ENCODE peak calls at places on chromosomes 3 and 15, in ten cellular contexts. One of them, this sample, is unnamed.

GRCh38 chr3:176075046-176075445 is 1122.2 kb downstream of the TBL1XR1 start:
- DNase-seq in CD8-positive, alpha-beta memory T cell: no peak
- DNase-seq in right lobe of liver: no peak
- DNase-seq in H9: no peak
- DNase-seq in OCI-LY7: no peak
- DNase-seq in naive thymus-derived CD4-positive, alpha-beta T cell: no peak
- DNase-seq in tibial nerve: no peak
- DNase-seq in CD8-positive, alpha-beta T cell: no peak
- DNase-seq in foreskin keratinocyte: no peak
- DNase-seq in PC-3: no peak
- DNase-seq in this sample: no peak

GRCh38 chr3:60716573-60716972 is 534.7 kb downstream of the FHIT start:
- DNase-seq in CD8-positive, alpha-beta memory T cell: no peak
- DNase-seq in right lobe of liver: no peak
- DNase-seq in H9: no peak
- DNase-seq in OCI-LY7: no peak
- DNase-seq in naive thymus-derived CD4-positive, alpha-beta T cell: no peak
- DNase-seq in tibial nerve: no peak
- DNase-seq in CD8-positive, alpha-beta T cell: no peak
- DNase-seq in foreskin keratinocyte: no peak
- DNase-seq in PC-3: no peak
- DNase-seq in this sample: no peak

GRCh38 chr15:97995192-97995591 is 34.7 kb downstream of the ARRDC4 start:
- DNase-seq in CD8-positive, alpha-beta memory T cell: no peak
- DNase-seq in right lobe of liver: no peak
- DNase-seq in H9: no peak
- DNase-seq in OCI-LY7: no peak
- DNase-seq in naive thymus-derived CD4-positive, alpha-beta T cell: no peak
- DNase-seq in tibial nerve: no peak
- DNase-seq in CD8-positive, alpha-beta T cell: no peak
- DNase-seq in foreskin keratinocyte: peak
- DNase-seq in PC-3: peak
- DNase-seq in this sample: no peak

GRCh38 chr15:31437686-31438085 is 111.1 kb downstream of the KLF13 start:
- DNase-seq in CD8-positive, alpha-beta memory T cell: no peak
- DNase-seq in right lobe of liver: no peak
- DNase-seq in H9: no peak
- DNase-seq in OCI-LY7: peak
- DNase-seq in naive thymus-derived CD4-positive, alpha-beta T cell: no peak
- DNase-seq in tibial nerve: no peak
- DNase-seq in CD8-positive, alpha-beta T cell: peak
- DNase-seq in foreskin keratinocyte: no peak
- DNase-seq in PC-3: no peak
- DNase-seq in this sample: no peak

GRCh38 chr3:12967751-12968209 is 105.4 kb downstream of the IQSEC1 start:
- DNase-seq in CD8-positive, alpha-beta memory T cell: peak
- DNase-seq in right lobe of liver: peak
- DNase-seq in H9: peak
- DNase-seq in OCI-LY7: peak
- DNase-seq in naive thymus-derived CD4-positive, alpha-beta T cell: peak
- DNase-seq in tibial nerve: peak
- DNase-seq in CD8-positive, alpha-beta T cell: peak
- DNase-seq in foreskin keratinocyte: no peak
- DNase-seq in PC-3: peak
- DNase-seq in this sample: peak

GRCh38 chr3:159234306-159234705 is 432.5 kb downstream of the MFSD1 start:
- DNase-seq in CD8-positive, alpha-beta memory T cell: no peak
- DNase-seq in right lobe of liver: no peak
- DNase-seq in H9: no peak
- DNase-seq in OCI-LY7: no peak
- DNase-seq in naive thymus-derived CD4-positive, alpha-beta T cell: no peak
- DNase-seq in tibial nerve: no peak
- DNase-seq in CD8-positive, alpha-beta T cell: no peak
- DNase-seq in foreskin keratinocyte: no peak
- DNase-seq in PC-3: peak
- DNase-seq in this sample: no peak

GRCh38 chr3:122691195-122691594 is 10.6 kb downstream of the PARP14 start:
- DNase-seq in CD8-positive, alpha-beta memory T cell: no peak
- DNase-seq in right lobe of liver: no peak
- DNase-seq in H9: no peak
- DNase-seq in OCI-LY7: no peak
- DNase-seq in naive thymus-derived CD4-positive, alpha-beta T cell: no peak
- DNase-seq in tibial nerve: no peak
- DNase-seq in CD8-positive, alpha-beta T cell: no peak
- DNase-seq in foreskin keratinocyte: no peak
- DNase-seq in PC-3: peak
- DNase-seq in this sample: no peak

GRCh38 chr15:48966595-48967301 is 3.0 kb upstream of the SHC4 start:
- DNase-seq in CD8-positive, alpha-beta memory T cell: no peak
- DNase-seq in right lobe of liver: no peak
- DNase-seq in H9: no peak
- DNase-seq in OCI-LY7: no peak
- DNase-seq in naive thymus-derived CD4-positive, alpha-beta T cell: no peak
- DNase-seq in tibial nerve: no peak
- DNase-seq in CD8-positive, alpha-beta T cell: no peak
- DNase-seq in foreskin keratinocyte: peak
- DNase-seq in PC-3: peak
- DNase-seq in this sample: peak

GRCh38 chr3:189839576-189839975 is 208.4 kb downstream of the TP63 start:
- DNase-seq in CD8-positive, alpha-beta memory T cell: no peak
- DNase-seq in right lobe of liver: no peak
- DNase-seq in H9: no peak
- DNase-seq in OCI-LY7: no peak
- DNase-seq in naive thymus-derived CD4-positive, alpha-beta T cell: no peak
- DNase-seq in tibial nerve: no peak
- DNase-seq in CD8-positive, alpha-beta T cell: no peak
- DNase-seq in foreskin keratinocyte: peak
- DNase-seq in PC-3: peak
- DNase-seq in this sample: no peak

GRCh38 chr15:63982381-63982854 is 63.9 kb downstream of the DAPK2 start:
- DNase-seq in CD8-positive, alpha-beta memory T cell: no peak
- DNase-seq in right lobe of liver: no peak
- DNase-seq in H9: no peak
- DNase-seq in OCI-LY7: no peak
- DNase-seq in naive thymus-derived CD4-positive, alpha-beta T cell: no peak
- DNase-seq in tibial nerve: no peak
- DNase-seq in CD8-positive, alpha-beta T cell: no peak
- DNase-seq in foreskin keratinocyte: no peak
- DNase-seq in PC-3: no peak
- DNase-seq in this sample: no peak

GRCh38 chr3:127988770-127989518 is 63.3 kb upstream of the SEC61A1 start:
- DNase-seq in CD8-positive, alpha-beta memory T cell: no peak
- DNase-seq in right lobe of liver: no peak
- DNase-seq in H9: no peak
- DNase-seq in OCI-LY7: no peak
- DNase-seq in naive thymus-derived CD4-positive, alpha-beta T cell: no peak
- DNase-seq in tibial nerve: no peak
- DNase-seq in CD8-positive, alpha-beta T cell: no peak
- DNase-seq in foreskin keratinocyte: no peak
- DNase-seq in PC-3: peak
- DNase-seq in this sample: no peak

GRCh38 chr15:43828061-43828657 is 1.4 kb downstream of the WDR76 start:
- DNase-seq in CD8-positive, alpha-beta memory T cell: no peak
- DNase-seq in right lobe of liver: no peak
- DNase-seq in H9: no peak
- DNase-seq in OCI-LY7: peak
- DNase-seq in naive thymus-derived CD4-positive, alpha-beta T cell: no peak
- DNase-seq in tibial nerve: no peak
- DNase-seq in CD8-positive, alpha-beta T cell: no peak
- DNase-seq in foreskin keratinocyte: no peak
- DNase-seq in PC-3: peak
- DNase-seq in this sample: peak

GRCh38 chr3:86774082-86774691 is 216.8 kb downstream of the VGLL3 start:
- DNase-seq in CD8-positive, alpha-beta memory T cell: no peak
- DNase-seq in right lobe of liver: no peak
- DNase-seq in H9: no peak
- DNase-seq in OCI-LY7: peak
- DNase-seq in naive thymus-derived CD4-positive, alpha-beta T cell: no peak
- DNase-seq in tibial nerve: no peak
- DNase-seq in CD8-positive, alpha-beta T cell: no peak
- DNase-seq in foreskin keratinocyte: no peak
- DNase-seq in PC-3: peak
- DNase-seq in this sample: peak

GRCh38 chr3:63900459-63900858 is 11.7 kb downstream of the SCAANT1 start:
- DNase-seq in CD8-positive, alpha-beta memory T cell: no peak
- DNase-seq in right lobe of liver: no peak
- DNase-seq in H9: no peak
- DNase-seq in OCI-LY7: no peak
- DNase-seq in naive thymus-derived CD4-positive, alpha-beta T cell: no peak
- DNase-seq in tibial nerve: peak
- DNase-seq in CD8-positive, alpha-beta T cell: no peak
- DNase-seq in foreskin keratinocyte: no peak
- DNase-seq in PC-3: no peak
- DNase-seq in this sample: no peak

GRCh38 chr3:115401298-115401697 is 222.0 kb upstream of the GAP43 start:
- DNase-seq in CD8-positive, alpha-beta memory T cell: no peak
- DNase-seq in right lobe of liver: no peak
- DNase-seq in H9: no peak
- DNase-seq in OCI-LY7: no peak
- DNase-seq in naive thymus-derived CD4-positive, alpha-beta T cell: no peak
- DNase-seq in tibial nerve: no peak
- DNase-seq in CD8-positive, alpha-beta T cell: no peak
- DNase-seq in foreskin keratinocyte: no peak
- DNase-seq in PC-3: no peak
- DNase-seq in this sample: no peak

GRCh38 chr3:134600685-134601502 is 49.9 kb downstream of the KY start:
- DNase-seq in CD8-positive, alpha-beta memory T cell: peak
- DNase-seq in right lobe of liver: peak
- DNase-seq in H9: peak
- DNase-seq in OCI-LY7: peak
- DNase-seq in naive thymus-derived CD4-positive, alpha-beta T cell: peak
- DNase-seq in tibial nerve: peak
- DNase-seq in CD8-positive, alpha-beta T cell: peak
- DNase-seq in foreskin keratinocyte: no peak
- DNase-seq in PC-3: peak
- DNase-seq in this sample: peak

GRCh38 chr3:128496602-128497304 is 3.8 kb upstream of the GATA2 start:
- DNase-seq in CD8-positive, alpha-beta memory T cell: no peak
- DNase-seq in right lobe of liver: peak
- DNase-seq in H9: peak
- DNase-seq in OCI-LY7: no peak
- DNase-seq in naive thymus-derived CD4-positive, alpha-beta T cell: no peak
- DNase-seq in tibial nerve: no peak
- DNase-seq in CD8-positive, alpha-beta T cell: no peak
- DNase-seq in foreskin keratinocyte: no peak
- DNase-seq in PC-3: no peak
- DNase-seq in this sample: no peak

DNA sequence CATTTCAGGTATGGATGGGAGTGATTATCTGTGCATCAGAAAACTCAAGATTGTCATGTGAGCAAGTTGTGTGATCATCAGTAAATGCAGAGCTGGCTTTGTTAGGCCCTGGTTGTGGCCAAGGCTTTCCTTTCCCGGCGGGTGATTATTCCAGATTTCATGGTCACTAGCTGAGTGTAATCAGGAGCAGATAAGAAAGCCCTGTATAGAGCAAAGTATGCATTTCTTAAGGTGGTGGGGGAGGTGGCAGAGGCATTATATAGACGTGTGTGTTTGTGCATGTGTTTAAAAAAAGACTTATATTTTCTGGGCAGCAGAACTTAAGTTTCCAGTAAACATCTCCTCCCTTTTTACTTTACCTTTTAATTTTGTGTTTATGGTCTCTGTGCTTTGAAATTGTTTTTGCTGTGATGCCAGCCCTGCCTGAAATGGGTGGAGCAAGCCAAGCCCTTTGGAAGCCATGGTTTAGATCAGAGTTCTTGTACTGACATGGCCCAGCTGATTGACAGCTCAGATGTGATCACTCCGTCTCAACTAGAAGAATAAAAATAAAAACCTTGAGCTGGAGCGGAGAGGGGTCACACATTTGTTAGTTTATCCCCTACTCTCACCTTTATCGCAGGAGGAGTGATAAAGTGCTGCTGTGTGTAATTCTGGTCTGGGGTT is 22.2 kb downstream of the SMAD3 start:
- DNase-seq in CD8-positive, alpha-beta memory T cell: no peak
- DNase-seq in right lobe of liver: no peak
- DNase-seq in H9: no peak
- DNase-seq in OCI-LY7: no peak
- DNase-seq in naive thymus-derived CD4-positive, alpha-beta T cell: no peak
- DNase-seq in tibial nerve: no peak
- DNase-seq in CD8-positive, alpha-beta T cell: no peak
- DNase-seq in foreskin keratinocyte: no peak
- DNase-seq in PC-3: no peak
- DNase-seq in this sample: no peak
- H3K27ac ChIP-seq in CD8-positive, alpha-beta memory T cell: no peak
- H3K27ac ChIP-seq in right lobe of liver: no peak
- H3K27ac ChIP-seq in H9: no peak
- H3K27ac ChIP-seq in OCI-LY7: peak
- H3K27ac ChIP-seq in naive thymus-derived CD4-positive, alpha-beta T cell: no peak
- H3K27ac ChIP-seq in tibial nerve: no peak
- H3K27ac ChIP-seq in CD8-positive, alpha-beta T cell: no peak
- H3K27ac ChIP-seq in foreskin keratinocyte: peak
- H3K27ac ChIP-seq in PC-3: peak
- H3K27ac ChIP-seq in this sample: peak

DNA sequence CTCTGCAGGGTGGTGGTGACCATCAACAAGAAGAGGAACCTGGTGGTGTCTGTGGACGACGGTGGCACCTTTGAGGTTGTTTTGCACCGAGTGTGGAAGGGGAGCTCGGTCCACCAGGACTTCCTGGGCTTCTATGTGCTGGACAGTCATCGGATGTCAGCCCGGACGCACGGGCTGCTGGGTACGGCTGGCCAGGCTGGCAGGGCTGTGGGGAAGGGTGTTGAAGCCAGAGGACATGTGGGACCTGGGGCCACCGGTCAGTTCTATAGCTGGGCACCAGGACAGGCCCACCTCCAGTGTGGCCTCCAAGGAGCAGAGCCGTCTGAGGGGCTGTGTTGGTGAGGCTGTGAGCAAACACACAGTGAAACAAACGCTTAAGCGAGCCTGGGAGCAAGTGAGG is 3.9 kb upstream of the ITIH3 start:
- DNase-seq in CD8-positive, alpha-beta memory T cell: no peak
- DNase-seq in right lobe of liver: peak
- DNase-seq in H9: no peak
- DNase-seq in OCI-LY7: no peak
- DNase-seq in naive thymus-derived CD4-positive, alpha-beta T cell: no peak
- DNase-seq in tibial nerve: no peak
- DNase-seq in CD8-positive, alpha-beta T cell: no peak
- DNase-seq in foreskin keratinocyte: no peak
- DNase-seq in PC-3: no peak
- DNase-seq in this sample: no peak
- H3K27ac ChIP-seq in CD8-positive, alpha-beta memory T cell: no peak
- H3K27ac ChIP-seq in right lobe of liver: peak
- H3K27ac ChIP-seq in H9: no peak
- H3K27ac ChIP-seq in OCI-LY7: no peak
- H3K27ac ChIP-seq in naive thymus-derived CD4-positive, alpha-beta T cell: no peak
- H3K27ac ChIP-seq in tibial nerve: no peak
- H3K27ac ChIP-seq in CD8-positive, alpha-beta T cell: no peak
- H3K27ac ChIP-seq in foreskin keratinocyte: no peak
- H3K27ac ChIP-seq in PC-3: no peak
- H3K27ac ChIP-seq in this sample: no peak

GRCh38 chr3:4511491-4512251 is 18.5 kb downstream of the ITPR1 start:
- DNase-seq in CD8-positive, alpha-beta memory T cell: no peak
- DNase-seq in right lobe of liver: no peak
- DNase-seq in H9: no peak
- DNase-seq in OCI-LY7: no peak
- DNase-seq in naive thymus-derived CD4-positive, alpha-beta T cell: no peak
- DNase-seq in tibial nerve: no peak
- DNase-seq in CD8-positive, alpha-beta T cell: no peak
- DNase-seq in foreskin keratinocyte: no peak
- DNase-seq in PC-3: no peak
- DNase-seq in this sample: no peak
- H3K27ac ChIP-seq in CD8-positive, alpha-beta memory T cell: no peak
- H3K27ac ChIP-seq in right lobe of liver: no peak
- H3K27ac ChIP-seq in H9: no peak
- H3K27ac ChIP-seq in OCI-LY7: no peak
- H3K27ac ChIP-seq in naive thymus-derived CD4-positive, alpha-beta T cell: no peak
- H3K27ac ChIP-seq in tibial nerve: no peak
- H3K27ac ChIP-seq in CD8-positive, alpha-beta T cell: no peak
- H3K27ac ChIP-seq in foreskin keratinocyte: no peak
- H3K27ac ChIP-seq in PC-3: no peak
- H3K27ac ChIP-seq in this sample: no peak

GRCh38 chr3:46933261-46933660 is 43.3 kb downstream of the CCDC12 start:
- DNase-seq in CD8-positive, alpha-beta memory T cell: no peak
- DNase-seq in right lobe of liver: no peak
- DNase-seq in H9: no peak
- DNase-seq in OCI-LY7: no peak
- DNase-seq in naive thymus-derived CD4-positive, alpha-beta T cell: no peak
- DNase-seq in tibial nerve: no peak
- DNase-seq in CD8-positive, alpha-beta T cell: no peak
- DNase-seq in foreskin keratinocyte: no peak
- DNase-seq in PC-3: no peak
- DNase-seq in this sample: no peak
- H3K27ac ChIP-seq in CD8-positive, alpha-beta memory T cell: no peak
- H3K27ac ChIP-seq in right lobe of liver: peak
- H3K27ac ChIP-seq in H9: no peak
- H3K27ac ChIP-seq in OCI-LY7: peak
- H3K27ac ChIP-seq in naive thymus-derived CD4-positive, alpha-beta T cell: no peak
- H3K27ac ChIP-seq in tibial nerve: no peak
- H3K27ac ChIP-seq in CD8-positive, alpha-beta T cell: no peak
- H3K27ac ChIP-seq in foreskin keratinocyte: peak
- H3K27ac ChIP-seq in PC-3: peak
- H3K27ac ChIP-seq in this sample: no peak

This sample was measured in MM.1S.